ENCODE peak calls at places on chromosomes 3 and 15, in eight cellular contexts. X is CD8-positive, alpha-beta T cell; A is breast epithelium; L is psoas muscle; P is OCI-LY7; F is esophagus muscularis mucosa; G is Peyer's patch; C is IMR-90. U is an unnamed sample. For H3K9me3, the result is how much of the 10 kb centered on the place peaks cover.

GRCh38 chr3:50562866-50563265 is 4.7 kb downstream of the C3orf18 start:
- DNase-seq in X (no peak), A (no peak), L (no peak), P (no peak), F (no peak), G (no peak), C (peak), U (no peak)

GRCh38 chr3:194168994-194169393 is 33.0 kb downstream of the HES1 start:
- DNase-seq in X (no peak), A (no peak), L (no peak), P (no peak), F (no peak), G (no peak), C (no peak), U (no peak)

GRCh38 chr3:196694202-196694638 is 17.8 kb downstream of the CEP19 start:
- DNase-seq in X (no peak), A (no peak), L (no peak), P (peak), F (no peak), G (no peak), C (peak), U (no peak)

GRCh38 chr3:67037615-67038014 is 39.5 kb downstream of the KBTBD8 start:
- DNase-seq in X (no peak), A (no peak), L (no peak), P (peak), F (no peak), G (no peak), C (peak), U (no peak)

GRCh38 chr3:108406661-108407206 is 103.7 kb downstream of the MYH15 start:
- DNase-seq in X (no peak), A (no peak), L (no peak), P (peak), F (no peak), G (peak), C (peak), U (peak)

GRCh38 chr3:40768536-40768935 is 243.8 kb downstream of the ZNF621 start:
- DNase-seq in X (no peak), A (no peak), L (no peak), P (no peak), F (peak), G (no peak), C (no peak), U (no peak)

GRCh38 chr3:44469914-44470313 is 7.6 kb downstream of the ZNF445 start:
- DNase-seq in X (no peak), A (no peak), L (no peak), P (no peak), F (no peak), G (no peak), C (no peak), U (no peak)

GRCh38 chr3:80014576-80014975 is 246.8 kb upstream of the ROBO1 start:
- DNase-seq in X (no peak), A (no peak), L (no peak), P (no peak), F (no peak), G (no peak), C (no peak), U (no peak)

GRCh38 chr15:32104061-32104980 is 74.0 kb downstream of the CHRNA7 start:
- DNase-seq in X (no peak), A (no peak), L (no peak), P (no peak), F (peak), G (no peak), C (no peak), U (no peak)

GRCh38 chr15:38612159-38612863 is 47.7 kb upstream of the RASGRP1 start:
- DNase-seq in X (no peak), A (no peak), L (no peak), P (no peak), F (no peak), G (no peak), C (no peak), U (no peak)

GRCh38 chr3:160210799-160211221 is 14.4 kb upstream of the C3orf80 start:
- DNase-seq in X (no peak), A (no peak), L (no peak), P (no peak), F (no peak), G (no peak), C (peak), U (no peak)

GRCh38 chr3:18649666-18650363 is 224.7 kb upstream of the SATB1 start:
- DNase-seq in X (no peak), A (no peak), L (no peak), P (no peak), F (no peak), G (no peak), C (no peak), U (no peak)

GRCh38 chr3:47892284-47892683 is 89.3 kb downstream of the DHX30 start:
- DNase-seq in X (no peak), A (no peak), L (no peak), P (no peak), F (no peak), G (no peak), C (no peak), U (no peak)
- H3K4me3 ChIP-seq in X (no peak), A (no peak), L (no peak), P (no peak), F (no peak), G (no peak), C (no peak), U (no peak)

DNA sequence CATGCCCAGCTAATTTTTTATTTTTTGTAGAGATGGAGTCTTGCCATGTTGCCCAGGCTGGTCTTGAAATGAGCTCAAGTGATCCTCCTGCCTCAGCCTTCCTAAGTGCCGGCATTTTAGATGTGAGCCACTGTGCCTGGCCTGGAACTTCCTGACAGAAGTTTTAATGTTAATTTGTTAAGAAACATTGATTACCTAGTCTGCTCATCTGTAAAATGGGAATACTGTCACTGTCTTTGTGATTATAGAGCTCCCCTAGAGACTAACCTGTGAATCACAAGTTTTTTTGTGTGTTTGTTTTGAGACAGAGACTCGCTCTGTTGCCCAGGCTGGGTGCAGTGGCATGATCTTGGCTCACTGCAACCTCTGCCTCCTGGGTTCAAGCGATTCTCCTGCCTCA is 4.3 kb upstream of the EIF3J start:
- DNase-seq in X (no peak), A (no peak), L (no peak), P (peak), F (no peak), G (no peak), C (no peak), U (no peak)
- TF ChIP-seq CTCF in X (no peak), A (no peak), L (no peak), P (peak), F (no peak), G (no peak), C (no peak), U (peak)

DNA sequence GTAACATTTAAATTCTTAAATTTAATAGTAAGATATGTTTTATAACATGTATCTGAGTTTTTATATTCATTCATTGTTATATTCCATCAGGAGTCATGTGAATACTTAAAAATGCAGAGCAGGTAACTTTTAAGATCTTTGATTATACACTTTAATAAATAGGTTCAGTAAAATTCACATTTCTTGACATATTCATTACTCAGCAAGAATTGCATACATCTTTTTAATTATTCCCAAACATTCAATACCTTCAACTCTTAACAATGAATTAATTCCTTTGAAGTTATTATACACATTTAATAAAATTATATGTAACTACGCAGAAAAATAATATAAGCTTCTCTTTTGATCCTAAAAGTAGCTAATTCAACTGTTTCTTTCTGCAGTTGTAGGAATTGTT is 105.4 kb downstream of the CNTN4 start:
- DNase-seq in X (no peak), A (no peak), L (no peak), P (no peak), F (no peak), G (no peak), C (no peak), U (no peak)
- H3K9me3 ChIP-seq in X (under half), A (under half), L (under half), P (under half), F (under half), G (under half), C (under half), U (under half)

DNA sequence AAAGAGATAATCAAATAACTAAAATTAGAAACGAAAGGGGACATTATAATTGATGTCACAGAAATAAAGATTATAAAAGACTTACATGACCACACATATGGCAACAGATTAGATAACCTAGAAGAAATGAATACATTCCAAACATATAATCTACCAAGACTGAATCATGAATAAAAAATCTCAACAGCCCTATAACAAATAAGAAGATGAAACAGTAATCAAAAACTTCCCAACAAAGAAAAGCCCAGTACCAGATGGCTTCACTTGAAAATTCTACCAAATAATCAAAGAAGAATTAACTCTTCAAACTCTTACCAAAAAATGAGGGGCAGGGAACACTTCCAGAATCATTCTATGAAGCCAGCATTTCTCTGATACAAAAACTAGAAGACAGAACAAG is 11.8 kb downstream of the TOP2B start:
- DNase-seq in X (no peak), A (no peak), L (no peak), P (no peak), F (no peak), G (no peak), C (peak), U (no peak)
- H3K4me3 ChIP-seq in X (no peak), A (no peak), L (no peak), P (no peak), F (no peak), G (no peak), C (no peak), U (no peak)

U was measured in BE2C.